ENCODE peak calls at places on chromosome 7, in five cellular contexts. R is HCT116, L is endothelial cell of umbilical vein, G is fibroblast of lung, H is neural progenitor cell. C is an unnamed sample.

GRCh38 chr7:12719141-12719919 is 31.9 kb downstream of the ARL4A start:
- DNase-seq in R (no peak), L (peak), G (peak), H (no peak), C (peak)

GRCh38 chr7:146544748-146545147 is 428.1 kb downstream of the CNTNAP2 start:
- DNase-seq in R (no peak), L (no peak), G (no peak), H (no peak), C (no peak)

GRCh38 chr7:124713086-124713485 is 52.5 kb downstream of the GPR37 start:
- DNase-seq in R (no peak), L (no peak), G (peak), H (no peak), C (peak)

GRCh38 chr7:106372595-106373318 is 88.0 kb upstream of the NAMPT start:
- DNase-seq in R (no peak), L (no peak), G (peak), H (no peak), C (no peak)

GRCh38 chr7:66736892-66737291 is 3.6 kb upstream of the RABGEF1 start:
- DNase-seq in R (no peak), L (no peak), G (no peak), H (no peak), C (no peak)

GRCh38 chr7:77538186-77538907 is 1.3 kb downstream of the PTPN12 start:
- DNase-seq in R (peak), L (peak), G (peak), H (peak), C (peak)

GRCh38 chr7:151808296-151809155 is 68.4 kb downstream of the PRKAG2 start:
- DNase-seq in R (peak), L (no peak), G (peak), H (no peak), C (peak)

GRCh38 chr7:78953726-78954363 is 499.6 kb downstream of the MAGI2 start:
- DNase-seq in R (no peak), L (no peak), G (peak), H (no peak), C (peak)

GRCh38 chr7:151896486-151896885 is 19.6 kb upstream of the PRKAG2 start:
- DNase-seq in R (no peak), L (no peak), G (no peak), H (no peak), C (no peak)

GRCh38 chr7:71408276-71408675 is 276.3 kb downstream of the GALNT17 start:
- DNase-seq in R (no peak), L (no peak), G (no peak), H (no peak), C (no peak)

GRCh38 chr7:636396-636795 is 90.1 kb upstream of the DNAAF5 start:
- DNase-seq in R (peak), L (no peak), G (peak), H (peak), C (no peak)

GRCh38 chr7:40014376-40014775 is 64.3 kb downstream of the CDK13 start:
- DNase-seq in R (no peak), L (no peak), G (no peak), H (no peak), C (no peak)

GRCh38 chr7:23347682-23348180 is 48.6 kb downstream of the MALSU1 start:
- DNase-seq in R (peak), L (peak), G (peak), H (no peak), C (peak)

GRCh38 chr7:140640060-140640611 is 477 bp downstream of the DENND2A start:
- DNase-seq in R (no peak), L (no peak), G (peak), H (peak), C (no peak)

GRCh38 chr7:96952974-96953391 is 52.4 kb upstream of the DLX6 start:
- DNase-seq in R (no peak), L (no peak), G (peak), H (no peak), C (no peak)

GRCh38 chr7:21253740-21254687 is 173.9 kb upstream of the SP4 start:
- DNase-seq in R (peak), L (peak), G (peak), H (peak), C (peak)

GRCh38 chr7:101924171-101924570 is 106.7 kb downstream of the CUX1 start:
- DNase-seq in R (peak), L (peak), G (peak), H (no peak), C (no peak)

GRCh38 chr7:85102813-85103350 is 84.0 kb downstream of the SEMA3D start:
- DNase-seq in R (no peak), L (peak), G (peak), H (no peak), C (no peak)

GRCh38 chr7:141071260-141071854 is 2.5 kb upstream of the TMEM178B start:
- DNase-seq in R (peak), L (no peak), G (no peak), H (peak), C (peak)

GRCh38 chr7:26329520-26330269 is 38.0 kb downstream of the SNX10 start:
- DNase-seq in R (no peak), L (no peak), G (no peak), H (no peak), C (no peak)

GRCh38 chr7:79664884-79665676 is 211.6 kb upstream of the MAGI2 start:
- DNase-seq in R (no peak), L (no peak), G (no peak), H (no peak), C (no peak)

GRCh38 chr7:132328047-132328620 is 248.1 kb downstream of the PLXNA4 start:
- DNase-seq in R (no peak), L (no peak), G (no peak), H (no peak), C (no peak)

GRCh38 chr7:120053390-120053961 is 219.5 kb upstream of the KCND2 start:
- DNase-seq in R (no peak), L (no peak), G (peak), H (no peak), C (no peak)

GRCh38 chr7:32299133-32299702 is 191.0 kb downstream of the LSM5 start:
- DNase-seq in R (no peak), L (no peak), G (peak), H (peak), C (peak)

GRCh38 chr7:32301427-32301826 is 188.8 kb downstream of the LSM5 start:
- DNase-seq in R (no peak), L (no peak), G (no peak), H (no peak), C (no peak)

GRCh38 chr7:32293833-32294232 is 196.3 kb downstream of the LSM5 start:
- DNase-seq in R (no peak), L (no peak), G (no peak), H (no peak), C (no peak)

GRCh38 chr7:32298403-32299132 is 191.6 kb downstream of the LSM5 start:
- DNase-seq in R (no peak), L (no peak), G (no peak), H (peak), C (peak)
- TF ChIP-seq EZH2 in R (no peak), L (peak), G (peak), H (peak), C (peak)

DNA sequence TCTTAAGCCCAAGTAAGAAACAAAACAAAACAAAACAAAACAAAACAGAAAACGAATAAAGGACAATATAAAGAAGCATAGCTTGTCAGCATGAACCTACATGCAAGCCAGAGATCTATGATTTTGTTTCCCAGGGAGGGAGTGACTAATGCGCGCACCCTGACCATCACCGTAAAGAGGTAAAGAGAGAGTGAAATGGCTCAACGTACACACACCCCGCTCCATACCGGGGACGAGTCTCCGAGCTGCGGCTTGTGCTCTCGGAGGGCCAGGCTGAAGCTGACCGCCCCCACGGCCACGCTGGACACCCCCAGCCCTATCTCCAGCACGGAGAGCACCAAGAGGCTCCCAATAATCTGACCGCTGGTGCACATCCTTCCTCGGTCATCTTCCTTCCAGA is 1.1 kb downstream of the TMEM196 start:
- DNase-seq in R (no peak), L (no peak), G (no peak), H (peak), C (no peak)
- TF ChIP-seq EZH2 in R (no peak), L (peak), G (no peak), H (no peak), C (no peak)

GRCh38 chr7:47594406-47594805 is 12.5 kb upstream of the TNS3 start:
- DNase-seq in R (no peak), L (no peak), G (no peak), H (no peak), C (no peak)
- TF ChIP-seq EZH2 in R (no peak), L (no peak), G (no peak), H (no peak), C (no peak)

GRCh38 chr7:157684596-157685429 is 348.0 kb downstream of the DNAJB6 start:
- DNase-seq in R (no peak), L (no peak), G (peak), H (peak), C (no peak)

GRCh38 chr7:157683251-157684156 is 346.7 kb downstream of the DNAJB6 start:
- DNase-seq in R (no peak), L (no peak), G (peak), H (peak), C (no peak)

GRCh38 chr7:157685430-157686284 is 348.9 kb downstream of the DNAJB6 start:
- DNase-seq in R (no peak), L (no peak), G (no peak), H (peak), C (no peak)

GRCh38 chr7:157682946-157683239 is 346.1 kb downstream of the DNAJB6 start:
- DNase-seq in R (no peak), L (no peak), G (no peak), H (no peak), C (no peak)

DNA sequence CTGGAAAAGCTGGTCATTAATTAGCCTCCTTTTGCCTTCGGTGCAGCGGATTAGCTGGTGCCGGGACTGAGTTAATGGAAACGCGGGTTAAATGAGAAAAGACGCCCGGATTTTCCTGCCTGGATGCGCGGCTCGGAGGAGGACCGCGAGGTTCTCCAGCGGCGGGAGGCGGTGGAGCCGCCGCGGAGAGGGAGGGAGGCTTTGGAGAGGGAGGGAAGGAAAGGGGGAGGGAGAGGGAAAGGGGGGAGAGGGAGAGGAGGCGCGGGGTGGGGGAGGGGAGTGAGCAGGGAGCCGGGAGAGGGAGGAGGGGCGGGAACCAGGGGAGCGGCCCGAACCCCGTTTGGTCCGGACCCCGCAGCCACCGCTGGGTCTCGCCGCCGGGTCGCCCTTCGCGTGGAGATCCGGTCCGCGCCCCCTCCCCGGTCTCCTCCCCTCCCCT is 347.4 kb downstream of the DNAJB6 start:
- DNase-seq in R (no peak), L (no peak), G (peak), H (peak), C (no peak)
- TF ChIP-seq EZH2 in R (no peak), L (no peak), G (no peak), H (peak), C (peak)

DNA sequence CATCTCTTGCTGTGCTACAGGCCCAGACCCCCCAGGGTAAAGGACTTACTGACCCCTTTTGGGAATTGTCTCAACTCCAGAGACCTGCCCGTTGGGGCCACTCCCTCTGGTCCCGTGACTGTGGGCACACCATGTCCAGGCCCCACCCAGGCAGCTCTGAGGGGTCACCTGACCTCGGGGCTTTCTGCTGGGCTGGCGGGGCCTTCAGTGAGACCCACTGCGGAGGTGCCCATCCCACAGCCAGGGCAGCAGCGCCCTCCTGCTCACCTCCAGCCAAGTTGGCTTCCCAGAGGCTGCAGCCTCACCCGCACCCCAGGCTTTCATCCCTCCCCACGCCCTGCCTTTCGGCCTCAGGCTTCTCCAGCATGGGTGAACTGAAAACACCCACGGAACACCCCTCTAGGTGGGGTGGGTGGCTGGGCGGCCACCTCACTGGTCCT is 147.2 kb downstream of the DNAJB6 start:
- DNase-seq in R (no peak), L (no peak), G (no peak), H (no peak), C (no peak)
- TF ChIP-seq EZH2 in R (no peak), L (no peak), G (no peak), H (no peak), C (no peak)